ENCODE peak calls at places on chromosomes 6 and 20, in ten cellular contexts. One of them, this sample, is unnamed.

GRCh38 chr6:39313526-39314272 is 520 bp downstream of the KCNK17 start:
- DNase-seq in body of pancreas: no peak
- DNase-seq in dorsolateral prefrontal cortex: no peak
- DNase-seq in endothelial cell: peak; percentile 22
- DNase-seq in colonic mucosa: no peak
- DNase-seq in tibial artery: no peak
- DNase-seq in suprapubic skin: no peak
- DNase-seq in choroid plexus epithelial cell: no peak
- DNase-seq in heart left ventricle: peak; percentile 60
- DNase-seq in HFFc6: no peak
- DNase-seq in this sample: no peak

GRCh38 chr20:32112862-32113261 is 3.3 kb downstream of the TM9SF4 start:
- DNase-seq in body of pancreas: peak; percentile 65
- DNase-seq in dorsolateral prefrontal cortex: no peak
- DNase-seq in endothelial cell: no peak
- DNase-seq in colonic mucosa: peak; percentile 77
- DNase-seq in tibial artery: peak; percentile 59
- DNase-seq in suprapubic skin: no peak
- DNase-seq in choroid plexus epithelial cell: no peak
- DNase-seq in heart left ventricle: no peak
- DNase-seq in HFFc6: no peak
- DNase-seq in this sample: no peak

GRCh38 chr6:109808837-109809236 is 117.7 kb downstream of the FIG4 start:
- DNase-seq in body of pancreas: no peak
- DNase-seq in dorsolateral prefrontal cortex: no peak
- DNase-seq in endothelial cell: no peak
- DNase-seq in colonic mucosa: no peak
- DNase-seq in tibial artery: no peak
- DNase-seq in suprapubic skin: no peak
- DNase-seq in choroid plexus epithelial cell: no peak
- DNase-seq in heart left ventricle: no peak
- DNase-seq in HFFc6: no peak
- DNase-seq in this sample: no peak

GRCh38 chr6:153568601-153569000 is 437.5 kb upstream of the RGS17 start:
- DNase-seq in body of pancreas: no peak
- DNase-seq in dorsolateral prefrontal cortex: no peak
- DNase-seq in endothelial cell: no peak
- DNase-seq in colonic mucosa: no peak
- DNase-seq in tibial artery: no peak
- DNase-seq in suprapubic skin: no peak
- DNase-seq in choroid plexus epithelial cell: peak; percentile 71
- DNase-seq in heart left ventricle: no peak
- DNase-seq in HFFc6: no peak
- DNase-seq in this sample: no peak

GRCh38 chr6:136253734-136254133 is 3.6 kb upstream of the MTFR2 start:
- DNase-seq in body of pancreas: no peak
- DNase-seq in dorsolateral prefrontal cortex: no peak
- DNase-seq in endothelial cell: no peak
- DNase-seq in colonic mucosa: no peak
- DNase-seq in tibial artery: no peak
- DNase-seq in suprapubic skin: no peak
- DNase-seq in choroid plexus epithelial cell: no peak
- DNase-seq in heart left ventricle: no peak
- DNase-seq in HFFc6: no peak
- DNase-seq in this sample: no peak

GRCh38 chr6:75855047-75855446 is 106.0 kb downstream of the MYO6 start:
- DNase-seq in body of pancreas: peak; percentile 78
- DNase-seq in dorsolateral prefrontal cortex: no peak
- DNase-seq in endothelial cell: peak; percentile 29
- DNase-seq in colonic mucosa: peak; percentile 76
- DNase-seq in tibial artery: peak; percentile 41
- DNase-seq in suprapubic skin: no peak
- DNase-seq in choroid plexus epithelial cell: peak; percentile 92
- DNase-seq in heart left ventricle: no peak
- DNase-seq in HFFc6: peak; percentile 54
- DNase-seq in this sample: peak; percentile 20

GRCh38 chr20:48959902-48960550 is 38.5 kb downstream of the ARFGEF2 start:
- DNase-seq in body of pancreas: no peak
- DNase-seq in dorsolateral prefrontal cortex: no peak
- DNase-seq in endothelial cell: no peak
- DNase-seq in colonic mucosa: no peak
- DNase-seq in tibial artery: no peak
- DNase-seq in suprapubic skin: no peak
- DNase-seq in choroid plexus epithelial cell: peak; percentile 59
- DNase-seq in heart left ventricle: no peak
- DNase-seq in HFFc6: no peak
- DNase-seq in this sample: no peak

GRCh38 chr6:150749091-150749670 is 116.3 kb upstream of the MTHFD1L start:
- DNase-seq in body of pancreas: no peak
- DNase-seq in dorsolateral prefrontal cortex: no peak
- DNase-seq in endothelial cell: no peak
- DNase-seq in colonic mucosa: peak; percentile 32
- DNase-seq in tibial artery: no peak
- DNase-seq in suprapubic skin: no peak
- DNase-seq in choroid plexus epithelial cell: no peak
- DNase-seq in heart left ventricle: no peak
- DNase-seq in HFFc6: no peak
- DNase-seq in this sample: no peak

GRCh38 chr6:33801611-33802010 is 2.2 kb downstream of the MLN start:
- DNase-seq in body of pancreas: no peak
- DNase-seq in dorsolateral prefrontal cortex: no peak
- DNase-seq in endothelial cell: no peak
- DNase-seq in colonic mucosa: no peak
- DNase-seq in tibial artery: no peak
- DNase-seq in suprapubic skin: no peak
- DNase-seq in choroid plexus epithelial cell: no peak
- DNase-seq in heart left ventricle: peak; percentile 20
- DNase-seq in HFFc6: no peak
- DNase-seq in this sample: no peak

GRCh38 chr6:33799714-33800113 is 4.1 kb downstream of the MLN start:
- DNase-seq in body of pancreas: no peak
- DNase-seq in dorsolateral prefrontal cortex: no peak
- DNase-seq in endothelial cell: no peak
- DNase-seq in colonic mucosa: no peak
- DNase-seq in tibial artery: no peak
- DNase-seq in suprapubic skin: no peak
- DNase-seq in choroid plexus epithelial cell: no peak
- DNase-seq in heart left ventricle: peak; percentile 17
- DNase-seq in HFFc6: no peak
- DNase-seq in this sample: no peak

GRCh38 chr6:33797635-33798342 is 6.0 kb downstream of the MLN start:
- DNase-seq in body of pancreas: no peak
- DNase-seq in dorsolateral prefrontal cortex: no peak
- DNase-seq in endothelial cell: no peak
- DNase-seq in colonic mucosa: no peak
- DNase-seq in tibial artery: no peak
- DNase-seq in suprapubic skin: no peak
- DNase-seq in choroid plexus epithelial cell: no peak
- DNase-seq in heart left ventricle: no peak
- DNase-seq in HFFc6: no peak
- DNase-seq in this sample: no peak

GRCh38 chr6:33800248-33800647 is 3.6 kb downstream of the MLN start:
- DNase-seq in body of pancreas: no peak
- DNase-seq in dorsolateral prefrontal cortex: no peak
- DNase-seq in endothelial cell: no peak
- DNase-seq in colonic mucosa: no peak
- DNase-seq in tibial artery: no peak
- DNase-seq in suprapubic skin: no peak
- DNase-seq in choroid plexus epithelial cell: no peak
- DNase-seq in heart left ventricle: peak; percentile 10
- DNase-seq in HFFc6: no peak
- DNase-seq in this sample: no peak

DNA sequence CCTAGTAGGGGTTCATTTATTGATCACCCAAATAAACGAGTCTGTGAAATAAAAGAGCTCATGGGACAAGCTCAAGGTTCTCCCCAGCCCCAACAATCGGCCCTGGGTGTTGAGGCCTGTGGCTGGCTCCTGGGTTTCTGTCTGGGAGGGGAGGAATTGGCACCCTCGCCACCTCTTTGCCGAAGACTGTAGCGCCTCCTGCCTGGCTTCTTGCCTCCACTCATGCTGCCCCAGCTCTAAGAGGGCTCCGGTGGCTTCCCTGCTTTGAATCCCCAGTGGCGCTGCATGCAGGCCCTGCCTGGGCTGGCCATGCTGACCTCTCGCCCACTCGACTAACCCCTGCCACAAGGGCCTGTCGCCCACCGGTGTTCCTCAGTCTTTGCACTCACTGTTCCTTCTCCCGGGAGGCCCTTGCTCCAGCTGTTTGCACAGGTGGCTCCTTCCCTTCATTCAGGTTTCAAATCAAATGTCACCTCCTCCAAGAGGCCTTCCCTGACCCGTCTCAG is 5.4 kb downstream of the MLN start:
- DNase-seq in body of pancreas: no peak
- DNase-seq in dorsolateral prefrontal cortex: no peak
- DNase-seq in endothelial cell: no peak
- DNase-seq in colonic mucosa: no peak
- DNase-seq in tibial artery: no peak
- DNase-seq in suprapubic skin: no peak
- DNase-seq in choroid plexus epithelial cell: no peak
- DNase-seq in heart left ventricle: peak; percentile 51
- DNase-seq in HFFc6: no peak
- DNase-seq in this sample: no peak
- TF ChIP-seq CTCF in body of pancreas: no peak
- TF ChIP-seq CTCF in dorsolateral prefrontal cortex: no peak
- TF ChIP-seq CTCF in endothelial cell: no peak
- TF ChIP-seq CTCF in colonic mucosa: no peak
- TF ChIP-seq CTCF in tibial artery: no peak
- TF ChIP-seq CTCF in suprapubic skin: no peak
- TF ChIP-seq CTCF in choroid plexus epithelial cell: no peak
- TF ChIP-seq CTCF in heart left ventricle: no peak
- TF ChIP-seq CTCF in HFFc6: peak; percentile 16
- TF ChIP-seq CTCF in this sample: no peak

GRCh38 chr20:17720755-17721154 is 21.0 kb downstream of the BANF2 start:
- DNase-seq in body of pancreas: no peak
- DNase-seq in dorsolateral prefrontal cortex: no peak
- DNase-seq in endothelial cell: no peak
- DNase-seq in colonic mucosa: no peak
- DNase-seq in tibial artery: no peak
- DNase-seq in suprapubic skin: no peak
- DNase-seq in choroid plexus epithelial cell: no peak
- DNase-seq in heart left ventricle: no peak
- DNase-seq in HFFc6: no peak
- DNase-seq in this sample: no peak

GRCh38 chr20:17723301-17723691 is 23.5 kb downstream of the BANF2 start:
- DNase-seq in body of pancreas: no peak
- DNase-seq in dorsolateral prefrontal cortex: no peak
- DNase-seq in endothelial cell: no peak
- DNase-seq in colonic mucosa: no peak
- DNase-seq in tibial artery: no peak
- DNase-seq in suprapubic skin: no peak
- DNase-seq in choroid plexus epithelial cell: no peak
- DNase-seq in heart left ventricle: no peak
- DNase-seq in HFFc6: no peak
- DNase-seq in this sample: no peak

GRCh38 chr20:17725094-17725835 is 25.5 kb downstream of the BANF2 start:
- DNase-seq in body of pancreas: peak; percentile 76
- DNase-seq in dorsolateral prefrontal cortex: no peak
- DNase-seq in endothelial cell: no peak
- DNase-seq in colonic mucosa: no peak
- DNase-seq in tibial artery: no peak
- DNase-seq in suprapubic skin: no peak
- DNase-seq in choroid plexus epithelial cell: no peak
- DNase-seq in heart left ventricle: no peak
- DNase-seq in HFFc6: no peak
- DNase-seq in this sample: no peak

GRCh38 chr20:17722493-17723300 is 22.9 kb downstream of the BANF2 start:
- DNase-seq in body of pancreas: no peak
- DNase-seq in dorsolateral prefrontal cortex: no peak
- DNase-seq in endothelial cell: no peak
- DNase-seq in colonic mucosa: no peak
- DNase-seq in tibial artery: no peak
- DNase-seq in suprapubic skin: no peak
- DNase-seq in choroid plexus epithelial cell: no peak
- DNase-seq in heart left ventricle: no peak
- DNase-seq in HFFc6: no peak
- DNase-seq in this sample: no peak

DNA sequence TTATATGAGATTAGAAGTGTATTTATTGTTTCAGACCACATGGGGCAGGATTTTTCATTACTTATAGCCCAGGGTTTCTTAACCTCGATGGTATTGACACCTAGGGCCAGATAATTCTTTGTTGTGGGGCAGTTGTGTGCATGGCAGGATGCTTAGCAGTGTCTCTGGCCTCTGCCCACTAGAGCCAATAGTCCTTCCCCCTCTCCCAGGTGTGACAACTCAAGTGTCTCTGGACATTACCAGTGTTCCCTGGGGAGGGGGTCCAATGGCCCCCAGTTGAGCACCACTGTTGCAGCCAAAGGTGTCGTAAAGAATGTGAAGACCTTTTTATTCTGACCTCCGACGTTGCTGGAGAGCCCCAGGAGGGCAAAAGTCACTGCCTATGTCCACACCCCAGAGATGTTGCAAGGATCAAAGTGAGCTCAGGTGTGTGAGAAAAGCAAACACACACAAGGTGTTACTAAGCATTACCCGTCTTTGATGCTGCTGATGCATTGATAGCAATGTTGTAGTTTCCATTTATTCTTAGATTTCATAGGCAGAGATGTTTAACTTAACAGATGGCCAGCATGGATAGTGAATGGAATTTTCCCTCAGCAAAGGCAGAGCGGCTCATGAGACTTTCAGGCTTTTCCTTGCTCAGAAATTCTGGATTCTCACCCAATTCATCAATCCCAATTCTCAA is 22.2 kb downstream of the BANF2 start:
- DNase-seq in body of pancreas: peak; percentile 88
- DNase-seq in dorsolateral prefrontal cortex: no peak
- DNase-seq in endothelial cell: no peak
- DNase-seq in colonic mucosa: peak; percentile 69
- DNase-seq in tibial artery: no peak
- DNase-seq in suprapubic skin: no peak
- DNase-seq in choroid plexus epithelial cell: peak; percentile 30
- DNase-seq in heart left ventricle: no peak
- DNase-seq in HFFc6: no peak
- DNase-seq in this sample: no peak
- TF ChIP-seq CTCF in body of pancreas: no peak
- TF ChIP-seq CTCF in dorsolateral prefrontal cortex: no peak
- TF ChIP-seq CTCF in endothelial cell: no peak
- TF ChIP-seq CTCF in colonic mucosa: no peak
- TF ChIP-seq CTCF in tibial artery: no peak
- TF ChIP-seq CTCF in suprapubic skin: no peak
- TF ChIP-seq CTCF in choroid plexus epithelial cell: peak; percentile 27
- TF ChIP-seq CTCF in heart left ventricle: peak; percentile 12
- TF ChIP-seq CTCF in HFFc6: peak; percentile 52
- TF ChIP-seq CTCF in this sample: no peak

DNA sequence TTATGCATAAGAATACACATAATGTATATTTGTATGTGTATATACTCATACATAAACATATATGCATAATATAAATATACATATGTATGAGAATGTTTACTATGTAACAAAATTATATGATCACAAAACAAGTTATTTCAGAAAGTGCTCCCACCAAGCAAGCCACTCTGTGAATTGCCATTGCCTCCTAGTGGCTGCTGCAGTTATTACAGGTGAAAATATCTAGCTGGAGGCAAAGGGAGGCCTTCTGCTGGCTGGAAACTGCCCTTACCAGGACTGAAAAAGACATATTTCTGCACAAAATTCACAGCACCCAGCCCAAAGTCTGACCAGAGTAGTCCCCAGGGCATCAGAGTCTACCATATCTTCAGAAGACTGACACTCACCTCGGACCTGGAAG is 14.4 kb upstream of the ADAM33 start:
- DNase-seq in body of pancreas: no peak
- DNase-seq in dorsolateral prefrontal cortex: no peak
- DNase-seq in endothelial cell: no peak
- DNase-seq in colonic mucosa: no peak
- DNase-seq in tibial artery: no peak
- DNase-seq in suprapubic skin: no peak
- DNase-seq in choroid plexus epithelial cell: no peak
- DNase-seq in heart left ventricle: no peak
- DNase-seq in HFFc6: peak; percentile 28
- DNase-seq in this sample: no peak
- TF ChIP-seq CTCF in body of pancreas: no peak
- TF ChIP-seq CTCF in dorsolateral prefrontal cortex: no peak
- TF ChIP-seq CTCF in endothelial cell: peak; percentile 70
- TF ChIP-seq CTCF in colonic mucosa: no peak
- TF ChIP-seq CTCF in tibial artery: no peak
- TF ChIP-seq CTCF in suprapubic skin: no peak
- TF ChIP-seq CTCF in choroid plexus epithelial cell: peak; percentile 65
- TF ChIP-seq CTCF in heart left ventricle: peak; percentile 25
- TF ChIP-seq CTCF in HFFc6: peak; percentile 78
- TF ChIP-seq CTCF in this sample: peak; percentile 17

DNA sequence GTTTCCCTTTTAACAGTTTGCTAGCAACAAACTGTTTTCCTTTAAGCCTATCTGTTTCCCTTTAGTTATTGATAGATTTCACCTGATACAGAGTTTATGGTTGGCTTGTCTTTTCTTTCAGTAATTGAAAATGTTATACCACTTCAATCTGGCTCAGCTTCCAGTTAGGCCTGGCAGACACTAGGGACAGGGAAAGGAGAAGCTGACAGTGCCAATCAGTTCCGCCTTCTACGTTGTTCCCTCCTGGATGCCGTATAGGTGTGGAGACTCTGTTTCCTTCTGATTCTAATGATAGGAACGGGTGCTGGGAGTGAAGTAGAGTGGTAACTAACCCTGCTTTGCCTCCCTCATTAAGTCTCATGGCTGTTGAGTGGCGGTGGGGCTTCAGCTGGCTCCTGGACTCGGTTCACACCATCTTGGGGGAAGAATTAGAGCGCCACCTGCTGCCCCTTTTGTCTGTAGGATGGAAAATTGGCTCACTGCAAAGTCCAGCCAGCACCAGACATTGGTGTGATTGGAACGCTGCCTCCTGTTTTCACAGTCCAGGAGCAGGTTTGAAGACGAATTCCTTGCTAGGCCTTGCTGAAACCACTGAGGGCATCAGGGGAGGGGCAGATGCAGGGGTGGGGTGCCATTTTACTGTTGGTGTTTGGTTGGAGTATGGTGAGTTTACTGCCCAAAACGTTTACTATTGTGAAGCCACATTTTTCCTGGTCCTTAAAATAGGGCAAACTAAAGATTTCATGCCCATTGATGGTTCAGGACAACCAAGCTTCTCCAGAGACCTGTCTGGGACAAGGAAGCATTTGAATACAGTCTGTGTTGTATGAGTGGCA is 1729.5 kb downstream of the GRIK2 start:
- DNase-seq in body of pancreas: peak; percentile 46
- DNase-seq in dorsolateral prefrontal cortex: no peak
- DNase-seq in endothelial cell: peak; percentile 85
- DNase-seq in colonic mucosa: peak; percentile 39
- DNase-seq in tibial artery: no peak
- DNase-seq in suprapubic skin: no peak
- DNase-seq in choroid plexus epithelial cell: peak; percentile 54
- DNase-seq in heart left ventricle: no peak
- DNase-seq in HFFc6: peak; percentile 17
- DNase-seq in this sample: peak; percentile 26
- TF ChIP-seq CTCF in body of pancreas: no peak
- TF ChIP-seq CTCF in dorsolateral prefrontal cortex: peak; percentile 31
- TF ChIP-seq CTCF in endothelial cell: peak; percentile 65
- TF ChIP-seq CTCF in colonic mucosa: no peak
- TF ChIP-seq CTCF in tibial artery: no peak
- TF ChIP-seq CTCF in suprapubic skin: no peak
- TF ChIP-seq CTCF in choroid plexus epithelial cell: peak; percentile 61
- TF ChIP-seq CTCF in heart left ventricle: peak; percentile 36
- TF ChIP-seq CTCF in HFFc6: peak; percentile 70
- TF ChIP-seq CTCF in this sample: peak; percentile 63